ENCODE peak calls at places on chromosomes 3 and 15, in ten cellular contexts. C, Y, B, M, T, R, X, V, P and J are unnamed samples.

GRCh38 chr3:197270558-197271317 is 27.7 kb downstream of the DLG1 start:
- DNase-seq in C (no peak), Y (no peak), B (no peak), M (no peak), T (no peak), R (no peak), X (no peak), V (no peak), P (no peak), J (no peak)

GRCh38 chr15:79451361-79451999 is 19.3 kb downstream of the MINAR1 start:
- DNase-seq in C (no peak), Y (no peak), B (no peak), M (no peak), T (no peak), R (no peak), X (no peak), V (peak), P (no peak), J (no peak)

GRCh38 chr3:167615030-167615429 is 38.7 kb downstream of the WDR49 start:
- DNase-seq in C (no peak), Y (no peak), B (no peak), M (no peak), T (no peak), R (no peak), X (no peak), V (no peak), P (no peak), J (no peak)

GRCh38 chr15:95325763-95326688 is 1004.5 kb upstream of the NR2F2 start:
- DNase-seq in C (no peak), Y (no peak), B (no peak), M (no peak), T (no peak), R (no peak), X (no peak), V (no peak), P (no peak), J (no peak)

GRCh38 chr3:37588761-37589160 is 272.9 kb upstream of the CTDSPL start:
- DNase-seq in C (no peak), Y (no peak), B (no peak), M (no peak), T (no peak), R (no peak), X (no peak), V (no peak), P (no peak), J (no peak)

GRCh38 chr15:101407966-101408775 is 81.3 kb downstream of the PCSK6 start:
- DNase-seq in C (no peak), Y (no peak), B (no peak), M (no peak), T (no peak), R (no peak), X (no peak), V (no peak), P (no peak), J (no peak)

GRCh38 chr3:10155658-10156057 is 9.1 kb upstream of the IRAK2 start:
- DNase-seq in C (no peak), Y (no peak), B (no peak), M (no peak), T (no peak), R (no peak), X (no peak), V (no peak), P (no peak), J (no peak)

GRCh38 chr15:23690015-23690414 is 2.9 kb upstream of the NDN start:
- DNase-seq in C (no peak), Y (no peak), B (no peak), M (no peak), T (no peak), R (no peak), X (no peak), V (no peak), P (no peak), J (no peak)

GRCh38 chr3:20401253-20401652 is 215.2 kb upstream of the SGO1 start:
- DNase-seq in C (no peak), Y (no peak), B (no peak), M (peak), T (no peak), R (no peak), X (no peak), V (no peak), P (no peak), J (no peak)

GRCh38 chr15:25178835-25179672 is 224.3 kb downstream of the SNRPN start:
- DNase-seq in C (peak), Y (peak), B (no peak), M (peak), T (no peak), R (no peak), X (peak), V (peak), P (peak), J (no peak)

GRCh38 chr3:184399410-184399809 is 19.6 kb downstream of the CHRD start:
- DNase-seq in C (peak), Y (no peak), B (peak), M (no peak), T (no peak), R (peak), X (no peak), V (no peak), P (no peak), J (no peak)

GRCh38 chr15:27589260-27589659 is 509.9 kb downstream of the OCA2 start:
- DNase-seq in C (no peak), Y (no peak), B (no peak), M (no peak), T (no peak), R (no peak), X (no peak), V (no peak), P (peak), J (no peak)

GRCh38 chr3:32482693-32483092 is 20.0 kb downstream of the CMTM6 start:
- DNase-seq in C (no peak), Y (no peak), B (no peak), M (no peak), T (no peak), R (no peak), X (no peak), V (no peak), P (no peak), J (peak)

GRCh38 chr15:68818671-68819450 is 1.8 kb downstream of the ANP32A start:
- DNase-seq in C (peak), Y (peak), B (no peak), M (peak), T (no peak), R (peak), X (peak), V (peak), P (peak), J (peak)

GRCh38 chr15:83011271-83012037 is at the start of gene C15orf40:
- DNase-seq in C (peak), Y (peak), B (peak), M (peak), T (peak), R (peak), X (peak), V (peak), P (peak), J (peak)
- TF ChIP-seq POLR2A in C (peak), Y (peak), B (peak), M (peak), T (peak), R (peak), X (peak), V (no peak), P (peak), J (peak)

GRCh38 chr3:29185706-29186105 is 95.2 kb upstream of the RBMS3 start:
- DNase-seq in C (no peak), Y (no peak), B (no peak), M (no peak), T (no peak), R (no peak), X (no peak), V (no peak), P (no peak), J (no peak)
- TF ChIP-seq POLR2A in C (no peak), Y (no peak), B (no peak), M (no peak), T (no peak), R (no peak), X (no peak), V (no peak), P (no peak), J (no peak)

GRCh38 chr3:169457807-169458206 is 205.7 kb downstream of the MECOM start:
- DNase-seq in C (no peak), Y (no peak), B (no peak), M (no peak), T (no peak), R (no peak), X (no peak), V (no peak), P (no peak), J (no peak)
- TF ChIP-seq POLR2A in C (no peak), Y (no peak), B (no peak), M (no peak), T (no peak), R (no peak), X (no peak), V (no peak), P (no peak), J (no peak)

GRCh38 chr3:50245831-50246516 is 10.0 kb downstream of the GNAI2 start:
- DNase-seq in C (peak), Y (peak), B (peak), M (peak), T (no peak), R (peak), X (peak), V (peak), P (peak), J (peak)
- TF ChIP-seq POLR2A in C (no peak), Y (no peak), B (no peak), M (no peak), T (no peak), R (no peak), X (no peak), V (no peak), P (no peak), J (no peak)

GRCh38 chr3:119781330-119782198 is at the start of gene NR1I2:
- DNase-seq in C (no peak), Y (peak), B (no peak), M (no peak), T (no peak), R (no peak), X (no peak), V (no peak), P (no peak), J (no peak)

GRCh38 chr3:119782435-119782834 is 534 bp downstream of the NR1I2 start:
- DNase-seq in C (no peak), Y (no peak), B (no peak), M (no peak), T (no peak), R (no peak), X (no peak), V (no peak), P (no peak), J (no peak)

GRCh38 chr3:119783255-119783654 is 1.4 kb downstream of the NR1I2 start:
- DNase-seq in C (no peak), Y (no peak), B (no peak), M (no peak), T (no peak), R (no peak), X (no peak), V (no peak), P (no peak), J (peak)

GRCh38 chr3:119786409-119786808 is 4.5 kb downstream of the NR1I2 start:
- DNase-seq in C (no peak), Y (no peak), B (no peak), M (no peak), T (no peak), R (no peak), X (peak), V (no peak), P (no peak), J (no peak)

GRCh38 chr3:119783883-119784282 is 2.0 kb downstream of the NR1I2 start:
- DNase-seq in C (no peak), Y (no peak), B (no peak), M (no peak), T (no peak), R (no peak), X (no peak), V (no peak), P (no peak), J (no peak)
- TF ChIP-seq POLR2A in C (no peak), Y (no peak), B (no peak), M (no peak), T (no peak), R (no peak), X (no peak), V (no peak), P (no peak), J (no peak)

GRCh38 chr15:67077641-67078215 is 12.3 kb downstream of the SMAD3 start:
- DNase-seq in C (no peak), Y (peak), B (no peak), M (no peak), T (no peak), R (no peak), X (no peak), V (no peak), P (no peak), J (no peak)

GRCh38 chr15:67072951-67073350 is 7.5 kb downstream of the SMAD3 start:
- DNase-seq in C (no peak), Y (no peak), B (no peak), M (no peak), T (no peak), R (no peak), X (no peak), V (no peak), P (no peak), J (no peak)

GRCh38 chr15:67074886-67075229 is 9.5 kb downstream of the SMAD3 start:
- DNase-seq in C (no peak), Y (no peak), B (no peak), M (no peak), T (no peak), R (no peak), X (no peak), V (no peak), P (no peak), J (no peak)

GRCh38 chr15:67079361-67079760 is 14.0 kb downstream of the SMAD3 start:
- DNase-seq in C (no peak), Y (no peak), B (no peak), M (no peak), T (no peak), R (no peak), X (no peak), V (no peak), P (no peak), J (no peak)

DNA sequence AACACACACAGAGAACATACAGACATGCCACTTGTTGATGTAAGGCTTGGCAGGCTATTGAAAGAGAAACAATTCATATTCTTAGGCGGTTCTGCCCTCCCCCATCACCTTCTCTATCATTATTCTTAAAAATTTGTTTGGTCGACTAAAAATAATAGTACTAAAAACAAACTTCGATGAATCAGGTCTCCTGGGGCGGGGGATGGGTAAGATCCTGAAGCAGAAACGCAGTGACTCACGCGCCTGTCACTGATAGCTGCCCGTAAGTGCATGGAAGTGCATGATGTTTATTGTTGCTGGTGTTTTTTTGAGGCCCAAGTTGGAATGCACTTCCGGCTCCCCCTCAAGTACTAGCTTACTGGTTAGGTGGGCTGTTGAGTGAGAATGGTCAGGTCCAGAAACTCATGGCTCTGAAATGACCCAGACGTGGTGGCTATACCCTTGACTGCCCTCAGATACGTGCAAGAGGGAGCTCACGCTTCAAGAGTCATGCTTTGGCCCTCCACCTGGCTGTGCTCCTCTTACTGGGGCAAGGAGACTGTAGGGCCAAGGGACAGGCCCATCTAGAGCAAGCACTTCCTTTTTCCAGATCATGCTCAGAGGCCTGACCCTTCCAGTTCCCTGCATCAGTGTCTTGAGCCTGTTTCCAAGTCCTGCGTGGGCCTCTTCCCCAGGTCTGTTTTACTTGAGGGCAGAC is 10.9 kb downstream of the SMAD3 start:
- DNase-seq in C (peak), Y (no peak), B (no peak), M (no peak), T (no peak), R (peak), X (no peak), V (peak), P (no peak), J (no peak)
- TF ChIP-seq POLR2A in C (no peak), Y (no peak), B (no peak), M (no peak), T (no peak), R (no peak), X (no peak), V (no peak), P (no peak), J (no peak)

GRCh38 chr15:51982013-51982769 is 10.6 kb upstream of the LEO1 start:
- DNase-seq in C (peak), Y (no peak), B (peak), M (no peak), T (no peak), R (peak), X (no peak), V (peak), P (no peak), J (peak)
- TF ChIP-seq POLR2A in C (no peak), Y (no peak), B (no peak), M (no peak), T (no peak), R (no peak), X (no peak), V (no peak), P (no peak), J (no peak)